ENCODE peak calls at places on chromosomes 12 and 14, in ten cellular contexts. C is choroid plexus epithelial cell, V is GM10248, R is lower leg skin, M is pancreas, P is neural progenitor cell, U is OCI-LY7, B is AG10803, S is body of pancreas, K is left ventricle myocardium inferior. T is an unnamed sample.

GRCh38 chr12:66387067-66387466 is 84.8 kb downstream of the HELB start:
- DNase-seq in C (peak; percentile 12), V (no peak), R (no peak), M (no peak), P (no peak), U (no peak), B (peak; percentile 15), S (peak; percentile 47), K (no peak), T (no peak)

GRCh38 chr12:89461649-89462612 is 62.7 kb downstream of the GALNT4 start:
- DNase-seq in C (peak; percentile 91), V (peak; percentile 38), R (no peak), M (no peak), P (peak; percentile 64), U (peak; percentile 67), B (peak; percentile 79), S (no peak), K (no peak), T (no peak)

GRCh38 chr12:104219908-104220404 is 4.4 kb downstream of the TXNRD1 start:
- DNase-seq in C (peak; percentile 73), V (no peak), R (peak; percentile 55), M (no peak), P (no peak), U (no peak), B (peak; percentile 70), S (peak; percentile 35), K (no peak), T (peak; percentile 83)

GRCh38 chr14:22339277-22339676 is 249.7 kb downstream of the DAD1 start:
- DNase-seq in C (peak; percentile 99), V (no peak), R (peak; percentile 74), M (no peak), P (no peak), U (no peak), B (peak; percentile 8), S (peak; percentile 50), K (peak; percentile 83), T (no peak)

GRCh38 chr12:127270193-127270592 is 996.8 kb upstream of the TMEM132C start:
- DNase-seq in C (peak; percentile 73), V (no peak), R (peak; percentile 24), M (no peak), P (no peak), U (no peak), B (peak; percentile 97), S (no peak), K (no peak), T (no peak)

GRCh38 chr14:100671906-100672305 is 54.8 kb upstream of the DLK1 start:
- DNase-seq in C (no peak), V (no peak), R (no peak), M (no peak), P (no peak), U (no peak), B (no peak), S (no peak), K (no peak), T (no peak)

GRCh38 chr12:91954326-91954725 is 191.3 kb downstream of the BTG1 start:
- DNase-seq in C (no peak), V (no peak), R (no peak), M (no peak), P (no peak), U (no peak), B (no peak), S (peak; percentile 59), K (no peak), T (no peak)

GRCh38 chr14:72518809-72519377 is 375.0 kb downstream of the DPF3 start:
- DNase-seq in C (no peak), V (peak; percentile 53), R (no peak), M (no peak), P (no peak), U (peak; percentile 69), B (no peak), S (no peak), K (no peak), T (peak; percentile 70)

GRCh38 chr14:60272177-60272576 is 23.2 kb downstream of the PPM1A start:
- DNase-seq in C (no peak), V (no peak), R (no peak), M (no peak), P (no peak), U (no peak), B (no peak), S (no peak), K (no peak), T (no peak)

GRCh38 chr14:60265163-60265562 is 16.1 kb downstream of the PPM1A start:
- DNase-seq in C (no peak), V (no peak), R (no peak), M (no peak), P (no peak), U (no peak), B (no peak), S (no peak), K (no peak), T (no peak)

DNA sequence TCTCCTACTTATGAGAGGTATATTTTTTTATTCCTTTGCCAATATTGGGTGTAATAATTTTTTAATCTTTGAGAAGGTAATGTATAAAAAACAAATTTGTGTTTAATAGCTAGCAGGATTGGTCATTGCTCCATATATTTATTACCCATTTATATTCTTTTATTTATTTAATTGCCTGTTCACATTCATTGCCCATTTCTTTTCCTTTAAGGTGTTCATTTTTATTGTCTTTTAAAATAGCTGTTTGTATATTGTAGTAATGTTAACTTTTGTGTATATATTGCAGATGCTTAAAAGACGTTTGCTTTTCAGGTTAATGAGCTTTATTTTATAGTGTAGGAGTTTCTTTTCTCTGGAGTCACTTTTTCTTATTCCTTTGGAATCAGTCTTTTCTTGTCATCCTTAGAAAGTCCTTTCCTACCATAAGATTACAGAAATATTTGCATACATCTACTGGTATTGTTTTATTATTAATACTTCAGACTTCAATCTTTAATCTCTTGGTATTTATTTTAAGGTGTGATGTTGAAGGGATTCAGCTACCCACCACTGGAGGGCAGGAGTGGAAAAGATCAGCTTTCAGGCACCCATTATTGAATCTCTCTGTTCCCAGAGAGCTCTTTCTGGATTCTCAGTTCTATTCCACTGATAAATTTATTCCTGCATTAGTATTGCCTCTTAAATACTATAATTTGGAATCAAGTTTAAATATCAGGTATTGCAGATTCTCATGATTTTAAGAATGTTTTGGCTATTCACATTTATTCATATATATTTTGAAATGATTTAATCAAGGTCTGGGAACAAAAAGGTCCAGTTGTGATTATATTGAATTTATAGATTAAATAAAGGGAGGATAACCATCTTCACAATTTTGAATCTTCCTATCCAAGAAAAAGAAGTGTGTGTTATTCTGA is 17.3 kb downstream of the PPM1A start:
- DNase-seq in C (peak; percentile 56), V (no peak), R (no peak), M (no peak), P (peak; percentile 18), U (peak; percentile 48), B (peak; percentile 9), S (no peak), K (no peak), T (peak; percentile 44)
- TF ChIP-seq CTCF in C (peak; percentile 77), V (no peak), R (no peak), M (no peak), P (peak; percentile 57), U (peak; percentile 92), B (peak; percentile 57), S (no peak), K (peak; percentile 42), T (peak; percentile 71)

GRCh38 chr14:34051966-34052657 is 101.2 kb upstream of the EGLN3 start:
- DNase-seq in C (peak; percentile 64), V (peak; percentile 33), R (no peak), M (no peak), P (no peak), U (no peak), B (peak; percentile 85), S (no peak), K (no peak), T (peak; percentile 24)

GRCh38 chr14:34056081-34056480 is 105.2 kb upstream of the EGLN3 start:
- DNase-seq in C (peak; percentile 21), V (no peak), R (no peak), M (no peak), P (no peak), U (no peak), B (no peak), S (no peak), K (no peak), T (no peak)

GRCh38 chr14:34055545-34055944 is 104.7 kb upstream of the EGLN3 start:
- DNase-seq in C (no peak), V (no peak), R (no peak), M (no peak), P (no peak), U (no peak), B (no peak), S (no peak), K (no peak), T (no peak)

GRCh38 chr14:34052658-34053014 is 101.8 kb upstream of the EGLN3 start:
- DNase-seq in C (peak; percentile 44), V (no peak), R (no peak), M (no peak), P (no peak), U (no peak), B (peak; percentile 36), S (no peak), K (no peak), T (no peak)

GRCh38 chr14:34053666-34054065 is 102.8 kb upstream of the EGLN3 start:
- DNase-seq in C (no peak), V (no peak), R (no peak), M (no peak), P (no peak), U (no peak), B (peak; percentile 40), S (no peak), K (peak; percentile 53), T (no peak)
- TF ChIP-seq CTCF in C (no peak), V (no peak), R (no peak), M (no peak), P (no peak), U (no peak), B (no peak), S (no peak), K (peak; percentile 38), T (no peak)

GRCh38 chr12:62978768-62979167 is 43.8 kb upstream of the PPM1H start:
- DNase-seq in C (no peak), V (no peak), R (no peak), M (no peak), P (no peak), U (no peak), B (no peak), S (no peak), K (no peak), T (no peak)

GRCh38 chr12:62986844-62987243 is 51.9 kb upstream of the PPM1H start:
- DNase-seq in C (no peak), V (no peak), R (no peak), M (no peak), P (no peak), U (no peak), B (no peak), S (no peak), K (no peak), T (no peak)

GRCh38 chr12:62977879-62978278 is 42.9 kb upstream of the PPM1H start:
- DNase-seq in C (no peak), V (no peak), R (no peak), M (no peak), P (no peak), U (no peak), B (no peak), S (no peak), K (no peak), T (no peak)

DNA sequence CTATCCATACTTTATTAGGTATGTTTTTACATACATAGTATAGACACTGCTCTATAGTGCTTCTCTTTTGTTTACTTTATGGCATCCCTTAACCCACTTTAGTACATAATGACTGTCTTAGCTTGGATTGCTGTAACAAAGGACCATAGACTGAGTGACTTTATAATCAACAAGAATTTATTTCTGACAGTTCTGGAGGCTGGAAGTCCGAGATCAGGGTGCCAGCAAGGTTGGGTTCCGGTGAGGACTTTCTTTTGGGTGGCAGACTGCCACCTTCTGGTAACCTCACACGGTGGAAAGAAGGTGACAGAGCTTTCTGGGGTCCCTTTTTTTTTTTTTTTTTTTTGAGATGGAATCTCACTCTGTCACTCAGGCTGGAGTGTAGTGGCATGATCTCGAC is 48.6 kb upstream of the PPM1H start:
- DNase-seq in C (peak; percentile 10), V (no peak), R (no peak), M (no peak), P (peak; percentile 7), U (peak; percentile 14), B (no peak), S (no peak), K (peak; percentile 14), T (peak; percentile 1)
- TF ChIP-seq CTCF in C (peak; percentile 27), V (peak; percentile 7), R (no peak), M (no peak), P (peak; percentile 33), U (peak; percentile 59), B (no peak), S (no peak), K (peak; percentile 49), T (no peak)

DNA sequence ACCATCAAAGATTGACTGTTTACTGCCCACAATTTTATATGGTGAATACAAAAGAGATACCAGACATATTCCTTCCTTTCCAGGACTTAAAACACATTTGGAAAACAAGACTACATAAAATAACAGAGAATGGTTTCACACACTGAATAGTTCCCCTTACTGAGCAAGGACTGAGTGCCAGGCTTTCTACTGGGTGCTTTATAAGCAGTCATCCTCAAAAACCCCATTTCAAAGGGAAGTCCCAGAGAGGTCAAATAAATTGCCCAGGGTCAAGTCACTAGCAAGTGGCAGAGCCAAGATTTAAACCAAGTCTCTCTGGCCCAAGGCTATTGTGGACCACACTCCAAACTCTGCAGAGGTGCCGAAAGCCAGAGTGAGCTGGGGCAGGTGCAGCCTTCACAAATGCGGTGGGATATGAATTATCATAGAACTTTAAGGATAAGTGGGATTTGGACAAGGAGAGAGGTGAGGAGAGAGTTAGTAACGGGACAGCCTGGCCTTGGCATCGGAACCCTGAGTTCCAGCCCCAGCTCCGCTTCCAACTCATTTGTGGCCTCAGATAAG is 9.1 kb upstream of the RPAP3 start:
- DNase-seq in C (no peak), V (no peak), R (no peak), M (no peak), P (no peak), U (no peak), B (no peak), S (no peak), K (no peak), T (no peak)
- TF ChIP-seq CTCF in C (no peak), V (peak; percentile 5), R (no peak), M (no peak), P (no peak), U (no peak), B (no peak), S (no peak), K (no peak), T (no peak)